ENCODE peak calls at places on chromosomes 2 and 18, in five cellular contexts. One of them, this sample, is unnamed.

GRCh38 chr18:54267688-54268087 is 1.6 kb upstream of the POLI start:
- DNase-seq in neuronal stem cell: no peak
- DNase-seq in WERI-Rb-1: no peak
- DNase-seq in CD8-positive, alpha-beta memory T cell: no peak
- DNase-seq in psoas muscle: no peak
- DNase-seq in this sample: no peak

GRCh38 chr2:151730242-151730975 is 3.9 kb downstream of the NEB start:
- DNase-seq in WERI-Rb-1: no peak
- DNase-seq in psoas muscle: no peak
- DNase-seq in neuronal stem cell: no peak
- DNase-seq in CD8-positive, alpha-beta memory T cell: no peak
- DNase-seq in this sample: no peak

GRCh38 chr2:77507657-77508056 is 14.5 kb downstream of the LRRTM4 start:
- DNase-seq in psoas muscle: no peak
- DNase-seq in neuronal stem cell: no peak
- DNase-seq in CD8-positive, alpha-beta memory T cell: no peak
- DNase-seq in WERI-Rb-1: no peak
- DNase-seq in this sample: no peak

GRCh38 chr18:62452280-62452824 is 70.5 kb upstream of the ZCCHC2 start:
- DNase-seq in WERI-Rb-1: no peak
- DNase-seq in psoas muscle: peak
- DNase-seq in CD8-positive, alpha-beta memory T cell: no peak
- DNase-seq in neuronal stem cell: no peak
- DNase-seq in this sample: no peak

GRCh38 chr2:54331095-54331835 is 75.2 kb upstream of the TSPYL6 start:
- DNase-seq in WERI-Rb-1: no peak
- DNase-seq in psoas muscle: no peak
- DNase-seq in CD8-positive, alpha-beta memory T cell: no peak
- DNase-seq in neuronal stem cell: no peak
- DNase-seq in this sample: no peak

GRCh38 chr2:237967463-237967871 is 653 bp downstream of the UBE2F start:
- DNase-seq in CD8-positive, alpha-beta memory T cell: peak
- DNase-seq in psoas muscle: peak
- DNase-seq in neuronal stem cell: no peak
- DNase-seq in WERI-Rb-1: peak
- DNase-seq in this sample: no peak

GRCh38 chr2:19855528-19856431 is 46.0 kb downstream of the TTC32 start:
- DNase-seq in neuronal stem cell: no peak
- DNase-seq in psoas muscle: peak
- DNase-seq in WERI-Rb-1: no peak
- DNase-seq in CD8-positive, alpha-beta memory T cell: no peak
- DNase-seq in this sample: no peak

GRCh38 chr2:74658516-74658915 is 4.5 kb downstream of the SEMA4F start:
- DNase-seq in psoas muscle: no peak
- DNase-seq in WERI-Rb-1: no peak
- DNase-seq in neuronal stem cell: no peak
- DNase-seq in CD8-positive, alpha-beta memory T cell: no peak
- DNase-seq in this sample: no peak

GRCh38 chr2:227597993-227598392 is 700 bp upstream of the SCYGR2 start:
- DNase-seq in psoas muscle: no peak
- DNase-seq in neuronal stem cell: no peak
- DNase-seq in WERI-Rb-1: no peak
- DNase-seq in CD8-positive, alpha-beta memory T cell: no peak
- DNase-seq in this sample: no peak

GRCh38 chr2:44170337-44170736 is 1.7 kb downstream of the PPM1B start:
- DNase-seq in CD8-positive, alpha-beta memory T cell: no peak
- DNase-seq in WERI-Rb-1: no peak
- DNase-seq in psoas muscle: no peak
- DNase-seq in neuronal stem cell: no peak
- DNase-seq in this sample: no peak

GRCh38 chr2:45439788-45440773 is 171.0 kb downstream of the SRBD1 start:
- DNase-seq in neuronal stem cell: no peak
- DNase-seq in CD8-positive, alpha-beta memory T cell: no peak
- DNase-seq in psoas muscle: no peak
- DNase-seq in WERI-Rb-1: no peak
- DNase-seq in this sample: no peak

GRCh38 chr2:227325824-227326195 is 759 bp downstream of the MFF start:
- DNase-seq in WERI-Rb-1: peak
- DNase-seq in CD8-positive, alpha-beta memory T cell: no peak
- DNase-seq in psoas muscle: peak
- DNase-seq in neuronal stem cell: no peak
- DNase-seq in this sample: no peak

GRCh38 chr2:197152451-197153228 is 157.9 kb downstream of the ANKRD44 start:
- DNase-seq in neuronal stem cell: no peak
- DNase-seq in psoas muscle: no peak
- DNase-seq in CD8-positive, alpha-beta memory T cell: peak
- DNase-seq in WERI-Rb-1: no peak
- DNase-seq in this sample: no peak

GRCh38 chr2:144424559-144425240 is 95.2 kb downstream of the ZEB2 start:
- DNase-seq in WERI-Rb-1: no peak
- DNase-seq in CD8-positive, alpha-beta memory T cell: no peak
- DNase-seq in psoas muscle: no peak
- DNase-seq in neuronal stem cell: no peak
- DNase-seq in this sample: no peak

GRCh38 chr2:183037660-183038340 is 457 bp downstream of the NCKAP1 start:
- DNase-seq in psoas muscle: no peak
- DNase-seq in CD8-positive, alpha-beta memory T cell: no peak
- DNase-seq in neuronal stem cell: peak
- DNase-seq in WERI-Rb-1: peak
- DNase-seq in this sample: peak

GRCh38 chr2:239457586-239458445 is 57.0 kb upstream of the HDAC4 start:
- DNase-seq in WERI-Rb-1: no peak
- DNase-seq in neuronal stem cell: no peak
- DNase-seq in CD8-positive, alpha-beta memory T cell: no peak
- DNase-seq in psoas muscle: no peak
- DNase-seq in this sample: no peak

GRCh38 chr2:100114011-100114433 is 28.4 kb downstream of the AFF3 start:
- DNase-seq in neuronal stem cell: no peak
- DNase-seq in WERI-Rb-1: no peak
- DNase-seq in CD8-positive, alpha-beta memory T cell: no peak
- DNase-seq in psoas muscle: no peak
- DNase-seq in this sample: no peak

GRCh38 chr2:144274131-144274530 is 245.8 kb downstream of the ZEB2 start:
- DNase-seq in CD8-positive, alpha-beta memory T cell: no peak
- DNase-seq in WERI-Rb-1: no peak
- DNase-seq in psoas muscle: no peak
- DNase-seq in neuronal stem cell: no peak
- DNase-seq in this sample: no peak

GRCh38 chr2:75606851-75607798 is 39.5 kb upstream of the MRPL19 start:
- DNase-seq in WERI-Rb-1: no peak
- DNase-seq in psoas muscle: no peak
- DNase-seq in CD8-positive, alpha-beta memory T cell: no peak
- DNase-seq in neuronal stem cell: no peak
- DNase-seq in this sample: no peak

GRCh38 chr2:224835405-224835804 is 119.2 kb upstream of the CCDC195 start:
- DNase-seq in WERI-Rb-1: no peak
- DNase-seq in neuronal stem cell: no peak
- DNase-seq in CD8-positive, alpha-beta memory T cell: no peak
- DNase-seq in psoas muscle: no peak
- DNase-seq in this sample: no peak

GRCh38 chr2:208250401-208250800 is 4.5 kb downstream of the IDH1 start:
- DNase-seq in neuronal stem cell: no peak
- DNase-seq in CD8-positive, alpha-beta memory T cell: no peak
- DNase-seq in psoas muscle: no peak
- DNase-seq in WERI-Rb-1: no peak
- DNase-seq in this sample: no peak

GRCh38 chr18:2853173-2853925 is 6.5 kb downstream of the EMILIN2 start:
- DNase-seq in neuronal stem cell: no peak
- DNase-seq in WERI-Rb-1: no peak
- DNase-seq in CD8-positive, alpha-beta memory T cell: no peak
- DNase-seq in psoas muscle: no peak
- DNase-seq in this sample: no peak

GRCh38 chr2:9655441-9656269 is 24.9 kb upstream of the YWHAQ start:
- DNase-seq in psoas muscle: no peak
- DNase-seq in CD8-positive, alpha-beta memory T cell: no peak
- DNase-seq in WERI-Rb-1: no peak
- DNase-seq in neuronal stem cell: no peak
- DNase-seq in this sample: no peak

GRCh38 chr2:218893349-218894167 is 12.9 kb downstream of the WNT10A start:
- DNase-seq in neuronal stem cell: no peak
- DNase-seq in psoas muscle: no peak
- DNase-seq in CD8-positive, alpha-beta memory T cell: no peak
- DNase-seq in WERI-Rb-1: no peak
- DNase-seq in this sample: no peak
- H3K27ac ChIP-seq in neuronal stem cell: no peak
- H3K27ac ChIP-seq in psoas muscle: no peak
- H3K27ac ChIP-seq in CD8-positive, alpha-beta memory T cell: peak
- H3K27ac ChIP-seq in WERI-Rb-1: peak
- H3K27ac ChIP-seq in this sample: no peak

DNA sequence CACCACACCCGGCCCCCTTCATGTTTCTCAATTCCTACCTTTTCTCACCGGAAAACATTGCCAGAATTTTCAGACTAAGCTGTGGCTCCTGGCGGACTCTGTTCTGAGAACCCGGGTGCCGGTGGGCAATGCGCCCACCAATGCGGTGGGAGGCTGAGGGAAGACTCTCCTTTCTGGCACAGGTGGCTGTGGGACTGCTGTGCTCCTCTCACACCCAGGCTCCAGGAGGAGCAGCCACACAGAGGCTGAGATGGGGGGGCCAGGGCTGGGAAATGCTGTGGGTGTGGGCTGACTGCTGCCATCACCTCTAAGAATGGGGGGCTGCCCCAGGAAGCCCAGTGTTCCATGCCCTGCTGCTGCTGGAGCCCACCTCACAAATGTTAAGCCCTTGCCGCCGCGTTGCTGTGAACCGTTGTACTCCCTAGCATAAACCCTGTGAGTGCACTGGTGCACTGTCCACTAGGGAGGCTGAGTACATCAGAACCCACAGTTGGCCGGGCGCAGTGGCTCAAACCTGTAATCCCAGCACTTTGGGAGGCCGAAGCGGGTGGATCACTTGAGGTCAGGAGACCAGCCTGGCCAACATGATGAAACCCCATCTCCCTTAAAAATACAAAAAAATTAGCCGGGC is 152.6 kb downstream of the LDLRAD4 start:
- DNase-seq in neuronal stem cell: no peak
- DNase-seq in WERI-Rb-1: no peak
- DNase-seq in CD8-positive, alpha-beta memory T cell: no peak
- DNase-seq in psoas muscle: no peak
- DNase-seq in this sample: no peak
- H3K27ac ChIP-seq in neuronal stem cell: no peak
- H3K27ac ChIP-seq in WERI-Rb-1: no peak
- H3K27ac ChIP-seq in CD8-positive, alpha-beta memory T cell: no peak
- H3K27ac ChIP-seq in psoas muscle: no peak
- H3K27ac ChIP-seq in this sample: no peak

GRCh38 chr2:127639111-127639474 is 6.9 kb upstream of the GPR17 start:
- DNase-seq in CD8-positive, alpha-beta memory T cell: no peak
- DNase-seq in psoas muscle: no peak
- DNase-seq in WERI-Rb-1: no peak
- DNase-seq in neuronal stem cell: no peak
- DNase-seq in this sample: no peak
- H3K27ac ChIP-seq in CD8-positive, alpha-beta memory T cell: no peak
- H3K27ac ChIP-seq in psoas muscle: peak
- H3K27ac ChIP-seq in WERI-Rb-1: no peak
- H3K27ac ChIP-seq in neuronal stem cell: no peak
- H3K27ac ChIP-seq in this sample: no peak

GRCh38 chr2:171893824-171894611 is at the start of gene SLC25A12:
- DNase-seq in neuronal stem cell: peak
- DNase-seq in CD8-positive, alpha-beta memory T cell: peak
- DNase-seq in psoas muscle: peak
- DNase-seq in WERI-Rb-1: peak
- DNase-seq in this sample: peak

GRCh38 chr2:171889808-171890207 is 4.2 kb downstream of the SLC25A12 start:
- DNase-seq in psoas muscle: no peak
- DNase-seq in neuronal stem cell: no peak
- DNase-seq in WERI-Rb-1: no peak
- DNase-seq in CD8-positive, alpha-beta memory T cell: no peak
- DNase-seq in this sample: no peak

GRCh38 chr2:171895781-171896180 is 1.7 kb upstream of the SLC25A12 start:
- DNase-seq in WERI-Rb-1: no peak
- DNase-seq in neuronal stem cell: no peak
- DNase-seq in psoas muscle: no peak
- DNase-seq in CD8-positive, alpha-beta memory T cell: no peak
- DNase-seq in this sample: no peak

GRCh38 chr2:171894612-171894947 is 536 bp upstream of the SLC25A12 start:
- DNase-seq in WERI-Rb-1: no peak
- DNase-seq in CD8-positive, alpha-beta memory T cell: no peak
- DNase-seq in psoas muscle: no peak
- DNase-seq in neuronal stem cell: no peak
- DNase-seq in this sample: no peak

GRCh38 chr2:171893196-171893823 is 734 bp downstream of the SLC25A12 start:
- DNase-seq in WERI-Rb-1: no peak
- DNase-seq in psoas muscle: no peak
- DNase-seq in neuronal stem cell: no peak
- DNase-seq in CD8-positive, alpha-beta memory T cell: no peak
- DNase-seq in this sample: no peak
- H3K27ac ChIP-seq in WERI-Rb-1: peak
- H3K27ac ChIP-seq in psoas muscle: peak
- H3K27ac ChIP-seq in neuronal stem cell: no peak
- H3K27ac ChIP-seq in CD8-positive, alpha-beta memory T cell: peak
- H3K27ac ChIP-seq in this sample: peak